ENCODE peak calls at places on chromosomes 11 and 22, in nine cellular contexts. N is right lobe of liver, L is NB4, K is A549, J is Peyer's patch, M is tibial nerve, E is heart left ventricle, O is uterus, R is GM12891. X is an unnamed sample.

GRCh38 chr11:63985812-63986155 is 454 bp upstream of the OTUB1 start:
- DNase-seq in E (no peak), J (peak), K (no peak), O (no peak), R (peak), M (no peak), L (peak), N (no peak), X (peak)

GRCh38 chr11:81059356-81059755 is 1618.5 kb upstream of the TENM4 start:
- DNase-seq in J (no peak), E (no peak), M (no peak), R (no peak), O (no peak), K (no peak), L (no peak), N (no peak), X (no peak)

GRCh38 chr11:18106688-18107087 is 806 bp upstream of the SAAL1 start:
- DNase-seq in N (no peak), J (no peak), K (no peak), O (no peak), M (no peak), R (no peak), E (no peak), L (no peak), X (no peak)

GRCh38 chr11:125166347-125166841 is 1.8 kb downstream of the PKNOX2 start:
- DNase-seq in O (peak), R (peak), J (no peak), N (no peak), K (no peak), E (no peak), M (no peak), L (no peak), X (no peak)

GRCh38 chr22:49767355-49768062 is 60.2 kb downstream of the BRD1 start:
- DNase-seq in N (peak), E (no peak), O (no peak), M (no peak), L (peak), R (no peak), J (peak), K (peak), X (peak)

GRCh38 chr11:117717485-117718314 is 79.3 kb downstream of the DSCAML1 start:
- DNase-seq in K (peak), R (no peak), L (no peak), O (no peak), M (no peak), E (peak), J (no peak), N (no peak), X (no peak)

GRCh38 chr22:45994516-45995404 is 17.8 kb upstream of the WNT7B start:
- DNase-seq in M (peak), R (peak), L (peak), N (peak), K (peak), O (peak), E (peak), J (peak), X (no peak)

GRCh38 chr11:31437742-31438435 is 68.2 kb downstream of the DNAJC24 start:
- DNase-seq in K (no peak), E (no peak), N (no peak), M (no peak), R (no peak), O (no peak), L (no peak), J (no peak), X (no peak)

GRCh38 chr11:44950036-44950624 is 553 bp downstream of the TP53I11 start:
- DNase-seq in N (no peak), E (peak), O (no peak), L (peak), K (no peak), M (no peak), J (peak), R (no peak), X (no peak)

GRCh38 chr11:3939211-3939610 is 83.7 kb downstream of the STIM1 start:
- DNase-seq in N (no peak), K (no peak), L (no peak), J (no peak), R (no peak), M (no peak), E (no peak), O (no peak), X (no peak)

GRCh38 chr22:28075260-28075981 is 156.4 kb upstream of the PITPNB start:
- DNase-seq in K (peak), L (no peak), J (peak), M (peak), E (peak), O (peak), N (no peak), R (no peak), X (no peak)

GRCh38 chr11:29255401-29255800 is 761.4 kb downstream of the KCNA4 start:
- DNase-seq in J (no peak), O (no peak), L (no peak), E (no peak), K (no peak), N (no peak), R (no peak), M (no peak), X (no peak)

GRCh38 chr22:47201996-47202818 is 439.8 kb downstream of the TBC1D22A start:
- DNase-seq in L (no peak), E (no peak), R (no peak), N (peak), K (no peak), M (peak), O (no peak), J (peak), X (no peak)

GRCh38 chr11:2367266-2368160 is 9.6 kb upstream of the CD81 start:
- DNase-seq in M (no peak), E (no peak), R (no peak), J (no peak), O (no peak), L (no peak), N (no peak), K (no peak), X (no peak)

GRCh38 chr11:37449146-37449545 is 851.1 kb upstream of the RAG2 start:
- DNase-seq in R (no peak), O (no peak), M (no peak), J (no peak), K (no peak), N (no peak), L (peak), E (no peak), X (no peak)

GRCh38 chr22:39226353-39226752 is 18.4 kb downstream of the PDGFB start:
- DNase-seq in K (no peak), J (no peak), N (no peak), E (no peak), R (no peak), L (no peak), O (no peak), M (no peak), X (no peak)

GRCh38 chr11:104876838-104877500 is 21.3 kb downstream of the CASP12 start:
- DNase-seq in L (no peak), K (no peak), R (no peak), E (no peak), M (no peak), J (no peak), O (no peak), N (no peak), X (no peak)

GRCh38 chr11:124069429-124070401 is 28.6 kb upstream of the OR10G7 start:
- DNase-seq in N (peak), O (no peak), J (peak), L (peak), R (no peak), M (no peak), E (no peak), K (no peak), X (peak)

GRCh38 chr11:67300756-67301312 is 2.5 kb upstream of the SSH3 start:
- DNase-seq in L (peak), E (peak), N (no peak), K (no peak), O (no peak), R (no peak), M (peak), J (peak), X (no peak)

GRCh38 chr11:77101043-77101537 is 1.6 kb upstream of the OMP start:
- DNase-seq in E (no peak), J (no peak), K (peak), R (peak), N (no peak), O (no peak), M (no peak), L (peak), X (no peak)

GRCh38 chr22:30196867-30197336 is 49.7 kb downstream of the LIF start:
- DNase-seq in L (no peak), N (no peak), J (no peak), O (no peak), M (no peak), K (no peak), R (no peak), E (no peak), X (no peak)

GRCh38 chr22:41557401-41558240 is 3.2 kb upstream of the CSDC2 start:
- DNase-seq in O (peak), J (peak), R (no peak), L (no peak), K (no peak), M (peak), N (peak), E (peak), X (no peak)

GRCh38 chr22:43151251-43152000 is at the start of gene TSPO:
- DNase-seq in R (no peak), N (peak), J (peak), L (peak), M (peak), O (peak), E (peak), K (peak), X (no peak)

GRCh38 chr11:75582935-75583709 is 21.1 kb downstream of the SERPINH1 start:
- DNase-seq in J (peak), L (peak), R (peak), E (peak), M (peak), K (peak), O (peak), N (peak), X (no peak)
- TF ChIP-seq POLR2A in J (no peak), L (peak), R (peak), E (no peak), M (peak), K (peak), O (peak), N (peak), X (peak)

DNA sequence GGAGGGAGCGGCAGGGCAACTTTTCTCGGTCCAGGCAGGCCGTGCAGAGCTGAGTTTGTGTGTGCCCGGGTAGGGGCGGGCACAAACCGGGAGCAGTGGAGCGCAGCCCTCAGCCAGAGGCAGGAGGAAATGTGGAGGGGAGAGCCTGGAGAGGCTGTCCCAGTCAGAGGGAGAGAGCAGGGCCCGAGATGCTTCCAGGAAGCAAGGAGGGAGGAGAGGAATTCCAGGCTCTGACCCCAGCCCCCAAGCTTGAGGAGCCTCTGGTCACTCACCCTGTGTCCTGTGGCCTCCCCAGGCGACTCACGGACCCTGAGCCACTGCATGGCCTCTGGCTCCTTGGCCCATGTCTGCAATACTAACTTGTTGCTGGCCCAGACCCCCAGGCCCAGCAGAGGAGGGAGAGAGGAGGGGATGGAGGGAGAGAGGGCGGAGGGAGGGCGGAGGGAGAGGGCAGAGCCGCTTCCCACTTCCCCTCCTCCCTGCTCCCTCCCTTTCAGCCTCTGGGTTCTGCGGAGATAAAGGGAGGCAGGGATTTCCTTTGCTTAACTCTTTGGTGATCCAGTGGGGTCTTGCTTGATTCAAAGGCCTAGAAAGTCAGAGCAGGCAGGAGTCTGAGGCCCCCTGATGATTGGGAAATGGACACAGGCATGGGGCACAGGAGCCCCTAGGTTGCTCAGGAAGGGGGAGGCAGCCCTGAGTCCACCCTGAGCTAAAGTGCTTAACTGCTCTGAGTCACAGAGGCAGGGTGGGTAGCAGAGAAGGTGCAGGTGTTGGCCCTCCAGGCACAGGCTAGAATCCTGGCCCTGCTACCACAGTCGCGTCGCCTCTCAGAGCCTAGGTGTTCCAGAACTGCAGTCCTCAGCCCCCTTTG is at the start of gene C1QTNF6:
- DNase-seq in L (no peak), N (peak), M (no peak), O (peak), R (no peak), E (no peak), K (no peak), J (peak), X (no peak)
- TF ChIP-seq POLR2A in L (no peak), N (no peak), M (no peak), O (no peak), R (no peak), E (no peak), K (peak), J (no peak), X (no peak)

GRCh38 chr22:37777122-37777687 is 30.5 kb upstream of the GCAT start:
- DNase-seq in M (peak), E (peak), O (no peak), J (peak), N (peak), R (peak), K (no peak), L (peak), X (peak)
- TF ChIP-seq POLR2A in M (no peak), E (no peak), O (no peak), J (no peak), N (no peak), R (no peak), K (no peak), L (no peak), X (no peak)

DNA sequence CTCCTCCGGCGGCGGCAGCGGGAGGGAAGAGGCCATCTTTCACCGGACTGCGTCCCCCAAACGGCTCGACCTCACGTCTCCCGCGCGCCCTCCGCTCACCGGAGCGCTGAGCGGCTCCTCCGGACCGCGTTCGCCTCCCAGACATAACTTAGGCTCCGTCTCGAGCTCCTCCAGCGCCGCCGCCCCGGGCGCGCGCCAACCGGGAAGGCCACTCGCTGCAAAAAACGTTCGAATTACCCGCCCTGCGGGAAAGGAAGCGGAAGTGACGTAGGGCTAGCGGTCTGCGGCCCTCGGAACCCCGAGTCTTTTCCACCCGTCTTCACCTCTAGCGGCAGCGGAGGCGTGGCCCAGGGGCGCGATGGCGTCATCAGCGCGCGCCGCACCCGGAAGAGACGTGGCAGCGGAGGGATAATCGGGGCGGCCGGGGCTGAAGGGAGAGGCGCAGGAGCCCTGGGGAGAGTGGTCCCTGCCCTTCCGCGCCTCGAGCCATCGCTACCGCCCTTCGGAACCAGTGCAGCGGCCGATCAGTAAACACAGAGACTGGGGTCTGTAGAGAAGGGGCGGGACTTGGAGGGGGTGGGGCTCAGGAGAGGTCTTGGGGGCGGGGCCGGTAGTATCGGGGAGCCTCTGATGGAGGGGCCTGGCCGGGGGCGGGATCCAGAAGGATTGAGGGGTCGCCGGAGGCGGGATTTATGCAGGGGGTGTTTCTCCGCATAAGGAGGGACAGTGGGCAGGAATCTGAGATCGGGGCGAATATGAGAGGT is at the start of the genes CDCA5 and ZFPL1:
- DNase-seq in J (peak), M (peak), N (peak), O (peak), E (peak), L (peak), R (peak), K (peak), X (peak)
- TF ChIP-seq POLR2A in J (peak), M (no peak), N (no peak), O (no peak), E (no peak), L (peak), R (peak), K (peak), X (peak)

GRCh38 chr11:94792453-94792852 is 24.3 kb downstream of the AMOTL1 start:
- DNase-seq in O (no peak), E (no peak), J (no peak), M (no peak), N (no peak), R (no peak), K (no peak), L (no peak), X (no peak)

GRCh38 chr11:94795799-94796580 is 27.8 kb downstream of the AMOTL1 start:
- DNase-seq in J (no peak), O (no peak), R (no peak), K (no peak), L (no peak), N (no peak), E (no peak), M (no peak), X (no peak)

GRCh38 chr11:94793822-94794221 is 25.7 kb downstream of the AMOTL1 start:
- DNase-seq in O (no peak), J (no peak), L (no peak), M (no peak), E (no peak), K (no peak), R (no peak), N (no peak), X (no peak)

GRCh38 chr11:94793002-94793401 is 24.8 kb downstream of the AMOTL1 start:
- DNase-seq in E (no peak), O (no peak), L (no peak), J (no peak), R (no peak), M (no peak), K (no peak), N (no peak), X (no peak)

DNA sequence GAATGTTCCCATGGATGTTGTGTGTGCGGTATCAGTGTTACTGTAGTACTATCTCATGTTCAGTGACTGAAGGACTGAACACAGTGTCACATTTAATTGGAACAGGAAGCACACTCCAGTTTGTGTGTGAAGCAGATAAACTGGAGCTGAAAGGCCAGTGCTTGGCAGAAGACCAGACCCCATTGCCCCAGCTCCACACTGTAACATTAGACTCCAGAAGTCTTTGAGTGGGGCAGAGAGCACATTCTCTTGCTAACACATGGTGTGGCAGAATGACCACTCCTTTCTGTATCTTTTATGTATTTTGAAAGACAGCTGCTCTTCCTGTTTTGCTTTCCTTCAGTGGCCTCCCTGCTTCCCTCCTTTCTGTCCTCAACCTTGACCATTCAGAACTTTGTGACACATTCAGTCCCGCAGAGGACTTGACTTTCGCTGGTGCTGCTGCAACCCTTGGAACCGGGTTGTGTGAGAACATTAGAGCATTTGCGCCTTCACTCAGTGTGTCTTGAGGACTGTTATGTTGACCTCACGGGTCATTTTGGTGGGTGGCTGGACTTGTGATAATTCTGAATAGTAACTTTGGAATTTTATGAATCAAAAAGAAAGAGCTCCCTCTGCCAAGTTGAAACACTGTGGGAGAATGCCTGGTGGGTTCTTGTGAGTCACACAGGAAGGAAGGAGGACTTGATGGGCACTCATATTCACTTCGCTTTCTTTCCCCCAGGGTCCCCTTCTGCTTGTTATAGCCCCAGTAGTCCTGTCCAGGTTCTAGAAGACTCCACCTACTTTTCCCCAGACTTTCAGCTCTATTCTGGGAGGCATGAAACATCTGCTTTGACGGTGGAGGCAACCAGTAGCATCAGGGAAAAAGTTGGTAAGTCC is 26.4 kb downstream of the AMOTL1 start:
- DNase-seq in M (no peak), J (no peak), E (peak), N (peak), R (no peak), L (peak), K (no peak), O (peak), X (no peak)
- TF ChIP-seq POLR2A in M (no peak), J (no peak), E (no peak), N (peak), R (no peak), L (no peak), K (no peak), O (no peak), X (no peak)

DNA sequence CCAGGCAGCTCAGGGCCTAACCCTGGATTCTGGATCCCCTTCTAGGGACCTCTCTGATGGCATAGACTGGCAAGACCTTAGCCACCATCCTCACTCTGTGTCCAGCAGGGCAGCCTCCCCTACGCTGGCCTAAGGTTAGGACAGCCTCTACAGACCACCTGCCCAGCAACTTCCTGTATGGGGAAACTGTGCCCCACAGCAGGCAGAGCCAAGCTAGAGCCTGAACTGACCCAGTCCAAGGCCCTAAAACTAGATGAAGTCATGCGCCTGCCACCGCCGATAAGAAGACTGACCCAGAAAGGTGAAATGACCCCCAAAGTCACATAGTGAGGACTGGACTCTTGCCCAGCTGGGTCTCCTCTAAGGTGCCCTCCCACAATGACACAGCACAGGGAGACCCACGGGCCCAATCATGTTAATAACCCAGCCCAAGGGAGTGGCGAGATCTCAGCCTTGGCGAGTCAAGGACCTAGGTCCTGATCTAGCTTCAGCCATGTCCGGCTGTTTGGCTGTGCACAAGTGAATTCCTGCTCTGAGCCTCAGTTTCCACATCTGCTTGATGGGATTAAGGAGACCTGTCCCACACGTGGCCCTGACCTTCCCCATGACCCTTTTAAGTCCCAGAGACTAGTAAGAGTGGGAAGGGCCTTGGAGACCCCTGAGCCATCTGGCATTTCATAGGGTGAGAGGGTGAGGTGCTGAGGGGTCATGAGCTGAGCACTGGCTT is 17.6 kb downstream of the STARD10 start:
- DNase-seq in K (no peak), L (no peak), J (no peak), E (no peak), N (no peak), O (no peak), M (no peak), R (no peak), X (no peak)
- TF ChIP-seq POLR2A in K (no peak), L (no peak), J (no peak), E (no peak), N (no peak), O (no peak), M (no peak), R (no peak), X (no peak)

GRCh38 chr11:72233056-72233772 is 8.6 kb downstream of the INPPL1 start:
- DNase-seq in R (no peak), M (no peak), K (no peak), L (no peak), O (no peak), J (peak), N (no peak), E (no peak), X (no peak)
- TF ChIP-seq POLR2A in R (no peak), M (no peak), K (no peak), L (no peak), O (no peak), J (no peak), N (no peak), E (no peak), X (peak)